ENCODE peak calls at places on chromosomes 12 and 14, in nine cellular contexts. H, D, M, W, K, P, Q, A and Z are unnamed samples.

GRCh38 chr12:132219323-132219722 is 75.1 kb downstream of the NOC4L start:
- DNase-seq in H (no peak), D (no peak), M (no peak), W (no peak), K (no peak), P (no peak), Q (no peak), A (no peak), Z (no peak)

GRCh38 chr14:98408713-98409112 is 863.3 kb downstream of the BCL11B start:
- DNase-seq in H (no peak), D (no peak), M (no peak), W (no peak), K (no peak), P (no peak), Q (no peak), A (no peak), Z (no peak)

GRCh38 chr12:54047160-54047963 is 6.3 kb upstream of the HOXC4 start:
- DNase-seq in H (no peak), D (no peak), M (peak), W (no peak), K (no peak), P (no peak), Q (no peak), A (no peak), Z (no peak)

GRCh38 chr12:85688837-85689236 is 147.4 kb downstream of the RASSF9 start:
- DNase-seq in H (no peak), D (no peak), M (peak), W (no peak), K (no peak), P (no peak), Q (no peak), A (no peak), Z (no peak)

GRCh38 chr12:131917139-131917710 is 11.9 kb upstream of the PUS1 start:
- DNase-seq in H (no peak), D (no peak), M (no peak), W (no peak), K (no peak), P (no peak), Q (no peak), A (no peak), Z (no peak)

GRCh38 chr12:83046019-83046418 is 359.3 kb downstream of the TMTC2 start:
- DNase-seq in H (no peak), D (no peak), M (no peak), W (peak), K (no peak), P (no peak), Q (no peak), A (no peak), Z (no peak)

GRCh38 chr14:31864937-31865855 is 211.9 kb upstream of the ARHGAP5 start:
- DNase-seq in H (no peak), D (no peak), M (no peak), W (no peak), K (no peak), P (no peak), Q (no peak), A (no peak), Z (no peak)

GRCh38 chr12:54425696-54426095 is 6.6 kb upstream of the ITGA5 start:
- DNase-seq in H (no peak), D (no peak), M (no peak), W (no peak), K (no peak), P (no peak), Q (no peak), A (no peak), Z (no peak)

GRCh38 chr12:44930972-44931600 is 55.0 kb upstream of the NELL2 start:
- DNase-seq in H (no peak), D (no peak), M (no peak), W (peak), K (peak), P (peak), Q (no peak), A (peak), Z (peak)

GRCh38 chr14:36944307-36945010 is 227.9 kb downstream of the SLC25A21 start:
- DNase-seq in H (no peak), D (no peak), M (no peak), W (peak), K (no peak), P (no peak), Q (no peak), A (no peak), Z (peak)

GRCh38 chr12:64671682-64672081 is 61.4 kb downstream of the RASSF3 start:
- DNase-seq in H (no peak), D (no peak), M (no peak), W (no peak), K (no peak), P (no peak), Q (no peak), A (no peak), Z (no peak)

GRCh38 chr12:49580572-49581535 is 12.9 kb upstream of the MCRS1 start:
- DNase-seq in H (no peak), D (peak), M (peak), W (peak), K (peak), P (peak), Q (peak), A (peak), Z (peak)

GRCh38 chr14:74552623-74553022 is 59.1 kb downstream of the ISCA2 start:
- DNase-seq in H (no peak), D (no peak), M (no peak), W (peak), K (no peak), P (no peak), Q (no peak), A (no peak), Z (no peak)

GRCh38 chr12:5262450-5262849 is 169.5 kb upstream of the NTF3 start:
- DNase-seq in H (no peak), D (no peak), M (no peak), W (peak), K (no peak), P (no peak), Q (no peak), A (no peak), Z (peak)

GRCh38 chr12:131370321-131370720 is 340.6 kb upstream of the SFSWAP start:
- DNase-seq in H (no peak), D (no peak), M (no peak), W (no peak), K (no peak), P (no peak), Q (no peak), A (no peak), Z (no peak)

GRCh38 chr14:65817011-65817410 is 404.5 kb downstream of the FUT8 start:
- DNase-seq in H (no peak), D (no peak), M (peak), W (no peak), K (no peak), P (no peak), Q (no peak), A (no peak), Z (peak)

GRCh38 chr12:121190523-121191031 is 19.4 kb upstream of the P2RX4 start:
- DNase-seq in H (no peak), D (no peak), M (peak), W (peak), K (no peak), P (peak), Q (no peak), A (no peak), Z (peak)

GRCh38 chr14:50407089-50407813 is 10.6 kb upstream of the CDKL1 start:
- DNase-seq in H (no peak), D (no peak), M (no peak), W (peak), K (no peak), P (no peak), Q (no peak), A (no peak), Z (no peak)

GRCh38 chr14:105378873-105379685 is 19.3 kb upstream of the TEX22 start:
- DNase-seq in H (no peak), D (no peak), M (peak), W (no peak), K (no peak), P (no peak), Q (no peak), A (no peak), Z (no peak)

GRCh38 chr12:109291531-109292341 is 17.3 kb downstream of the FOXN4 start:
- DNase-seq in H (peak), D (peak), M (peak), W (peak), K (peak), P (no peak), Q (peak), A (no peak), Z (peak)

GRCh38 chr12:96516472-96517417 is 27.4 kb downstream of the CFAP54 start:
- DNase-seq in H (no peak), D (peak), M (peak), W (peak), K (peak), P (peak), Q (peak), A (peak), Z (peak)

GRCh38 chr12:86727151-86727550 is 471.0 kb upstream of the MGAT4C start:
- DNase-seq in H (no peak), D (no peak), M (no peak), W (peak), K (no peak), P (no peak), Q (no peak), A (no peak), Z (peak)

GRCh38 chr14:75522224-75522764 is at the start of gene BATF:
- DNase-seq in H (no peak), D (no peak), M (no peak), W (no peak), K (no peak), P (peak), Q (no peak), A (no peak), Z (no peak)

GRCh38 chr14:103141117-103141796 is 18.0 kb downstream of the TNFAIP2 start:
- DNase-seq in H (no peak), D (no peak), M (peak), W (peak), K (peak), P (peak), Q (peak), A (peak), Z (peak)

GRCh38 chr12:53558631-53559030 is 51.3 kb upstream of the NPFF start:
- DNase-seq in H (no peak), D (no peak), M (no peak), W (no peak), K (no peak), P (no peak), Q (no peak), A (no peak), Z (no peak)

GRCh38 chr12:93174048-93174447 is 203.7 kb upstream of the NUDT4 start:
- DNase-seq in H (no peak), D (no peak), M (no peak), W (peak), K (peak), P (no peak), Q (no peak), A (no peak), Z (peak)

GRCh38 chr12:116533343-116534248 is 25.6 kb upstream of the MAP1LC3B2 start:
- DNase-seq in H (peak), D (peak), M (peak), W (peak), K (peak), P (peak), Q (peak), A (no peak), Z (peak)

GRCh38 chr12:110581951-110582285 is 1.2 kb downstream of the PPTC7 start:
- DNase-seq in H (no peak), D (no peak), M (no peak), W (no peak), K (no peak), P (no peak), Q (no peak), A (no peak), Z (no peak)

GRCh38 chr12:24505366-24506025 is 443.4 kb downstream of the BCAT1 start:
- DNase-seq in H (no peak), D (no peak), M (no peak), W (no peak), K (no peak), P (no peak), Q (no peak), A (no peak), Z (no peak)

GRCh38 chr12:30725739-30726138 is 29.0 kb downstream of the CAPRIN2 start:
- DNase-seq in H (no peak), D (no peak), M (no peak), W (peak), K (no peak), P (no peak), Q (no peak), A (no peak), Z (peak)

GRCh38 chr12:99253068-99253467 is 394.5 kb upstream of the GARIN6 start:
- DNase-seq in H (no peak), D (no peak), M (peak), W (no peak), K (no peak), P (no peak), Q (no peak), A (peak), Z (peak)

GRCh38 chr14:20799444-20799843 is 3.2 kb downstream of the RNASE1 start:
- DNase-seq in H (no peak), D (no peak), M (no peak), W (no peak), K (no peak), P (no peak), Q (no peak), A (no peak), Z (no peak)

GRCh38 chr14:59224341-59224740 is 35.9 kb downstream of the DAAM1 start:
- DNase-seq in H (no peak), D (no peak), M (no peak), W (no peak), K (no peak), P (no peak), Q (no peak), A (no peak), Z (peak)